ENCODE peak calls at places on chromosomes 2 and 18, in five cellular contexts. One of them, this sample, is unnamed.

GRCh38 chr2:174325932-174326879 is 8.5 kb upstream of the SP9 start:
- DNase-seq in transverse colon: peak
- DNase-seq in tibial artery: no peak
- DNase-seq in lower leg skin: peak
- DNase-seq in AG04450: no peak
- DNase-seq in this sample: peak

GRCh38 chr2:23589739-23590138 is 204.8 kb downstream of the KLHL29 start:
- DNase-seq in lower leg skin: no peak
- DNase-seq in tibial artery: no peak
- DNase-seq in AG04450: no peak
- DNase-seq in transverse colon: no peak
- DNase-seq in this sample: no peak

GRCh38 chr18:3246636-3247242 is 862 bp upstream of the MYL12A start:
- DNase-seq in AG04450: no peak
- DNase-seq in lower leg skin: peak
- DNase-seq in transverse colon: peak
- DNase-seq in tibial artery: peak
- DNase-seq in this sample: no peak

GRCh38 chr2:223669453-223670225 is 67.5 kb upstream of the SCG2 start:
- DNase-seq in transverse colon: no peak
- DNase-seq in lower leg skin: no peak
- DNase-seq in tibial artery: no peak
- DNase-seq in AG04450: no peak
- DNase-seq in this sample: no peak

GRCh38 chr2:223641062-223641461 is 38.9 kb upstream of the SCG2 start:
- DNase-seq in transverse colon: no peak
- DNase-seq in lower leg skin: no peak
- DNase-seq in AG04450: peak
- DNase-seq in tibial artery: no peak
- DNase-seq in this sample: no peak

GRCh38 chr2:175233135-175233719 is 51.7 kb upstream of the ATP5MC3 start:
- DNase-seq in lower leg skin: no peak
- DNase-seq in AG04450: peak
- DNase-seq in tibial artery: no peak
- DNase-seq in transverse colon: no peak
- DNase-seq in this sample: no peak

GRCh38 chr2:98359986-98360385 is 13.7 kb downstream of the CNGA3 start:
- DNase-seq in tibial artery: no peak
- DNase-seq in lower leg skin: no peak
- DNase-seq in AG04450: no peak
- DNase-seq in transverse colon: no peak
- DNase-seq in this sample: no peak

GRCh38 chr2:215660687-215661086 is 224.8 kb upstream of the FN1 start:
- DNase-seq in tibial artery: no peak
- DNase-seq in transverse colon: no peak
- DNase-seq in lower leg skin: no peak
- DNase-seq in AG04450: peak
- DNase-seq in this sample: no peak

GRCh38 chr2:236136483-236136882 is 31.7 kb downstream of the GBX2 start:
- DNase-seq in lower leg skin: peak
- DNase-seq in tibial artery: no peak
- DNase-seq in AG04450: no peak
- DNase-seq in transverse colon: no peak
- DNase-seq in this sample: no peak

GRCh38 chr2:45134726-45135125 is 125.5 kb upstream of the SIX2 start:
- DNase-seq in lower leg skin: no peak
- DNase-seq in transverse colon: no peak
- DNase-seq in AG04450: no peak
- DNase-seq in tibial artery: peak
- DNase-seq in this sample: no peak

GRCh38 chr2:238938460-238939055 is 90.7 kb downstream of the TWIST2 start:
- DNase-seq in tibial artery: peak
- DNase-seq in transverse colon: peak
- DNase-seq in AG04450: peak
- DNase-seq in lower leg skin: peak
- DNase-seq in this sample: peak

GRCh38 chr2:64839844-64840243 is 149.4 kb upstream of the SLC1A4 start:
- DNase-seq in AG04450: no peak
- DNase-seq in transverse colon: peak
- DNase-seq in tibial artery: no peak
- DNase-seq in lower leg skin: no peak
- DNase-seq in this sample: no peak

GRCh38 chr2:122491011-122491410 is 735.6 kb downstream of the TSN start:
- DNase-seq in transverse colon: no peak
- DNase-seq in AG04450: no peak
- DNase-seq in lower leg skin: no peak
- DNase-seq in tibial artery: no peak
- DNase-seq in this sample: no peak

GRCh38 chr2:232505805-232506360 is 14.3 kb upstream of the PRSS56 start:
- DNase-seq in tibial artery: no peak
- DNase-seq in lower leg skin: no peak
- DNase-seq in transverse colon: no peak
- DNase-seq in AG04450: no peak
- DNase-seq in this sample: no peak

GRCh38 chr2:224372624-224373023 is 29.3 kb downstream of the FAM124B start:
- DNase-seq in tibial artery: no peak
- DNase-seq in transverse colon: no peak
- DNase-seq in lower leg skin: no peak
- DNase-seq in AG04450: no peak
- DNase-seq in this sample: no peak

GRCh38 chr2:64831134-64831976 is 157.8 kb upstream of the SLC1A4 start:
- DNase-seq in tibial artery: peak
- DNase-seq in transverse colon: peak
- DNase-seq in lower leg skin: peak
- DNase-seq in AG04450: peak
- DNase-seq in this sample: peak

GRCh38 chr2:213524164-213524563 is 239.9 kb downstream of the SPAG16 start:
- DNase-seq in lower leg skin: no peak
- DNase-seq in AG04450: no peak
- DNase-seq in transverse colon: no peak
- DNase-seq in tibial artery: no peak
- DNase-seq in this sample: no peak

GRCh38 chr2:95016616-95017307 is 8.7 kb upstream of the MAL start:
- DNase-seq in AG04450: no peak
- DNase-seq in tibial artery: no peak
- DNase-seq in transverse colon: no peak
- DNase-seq in lower leg skin: no peak
- DNase-seq in this sample: no peak

GRCh38 chr2:28034696-28035095 is 144.2 kb downstream of the BABAM2 start:
- DNase-seq in AG04450: no peak
- DNase-seq in transverse colon: no peak
- DNase-seq in tibial artery: no peak
- DNase-seq in lower leg skin: no peak
- DNase-seq in this sample: no peak

GRCh38 chr2:208935531-208935930 is 488.3 kb upstream of the MAP2 start:
- DNase-seq in lower leg skin: no peak
- DNase-seq in AG04450: no peak
- DNase-seq in tibial artery: no peak
- DNase-seq in transverse colon: no peak
- DNase-seq in this sample: no peak

GRCh38 chr2:225995788-225996476 is 596.4 kb downstream of the NYAP2 start:
- DNase-seq in AG04450: no peak
- DNase-seq in transverse colon: no peak
- DNase-seq in tibial artery: no peak
- DNase-seq in lower leg skin: no peak
- DNase-seq in this sample: no peak

GRCh38 chr2:943461-943797 is 7.2 kb upstream of the SNTG2 start:
- DNase-seq in lower leg skin: peak
- DNase-seq in tibial artery: no peak
- DNase-seq in transverse colon: no peak
- DNase-seq in AG04450: no peak
- DNase-seq in this sample: no peak

GRCh38 chr18:46051731-46052461 is 20.2 kb downstream of the PSTPIP2 start:
- DNase-seq in lower leg skin: peak
- DNase-seq in tibial artery: no peak
- DNase-seq in transverse colon: no peak
- DNase-seq in AG04450: no peak
- DNase-seq in this sample: no peak

GRCh38 chr2:224366269-224366668 is 35.6 kb downstream of the FAM124B start:
- DNase-seq in lower leg skin: no peak
- DNase-seq in tibial artery: no peak
- DNase-seq in transverse colon: no peak
- DNase-seq in AG04450: no peak
- DNase-seq in this sample: no peak

GRCh38 chr18:12258719-12259705 is 4.9 kb downstream of the CIDEA start:
- DNase-seq in transverse colon: no peak
- DNase-seq in lower leg skin: no peak
- DNase-seq in tibial artery: no peak
- DNase-seq in AG04450: no peak
- DNase-seq in this sample: no peak

GRCh38 chr18:59957957-59958356 is 58.2 kb downstream of the PMAIP1 start:
- DNase-seq in lower leg skin: no peak
- DNase-seq in AG04450: peak
- DNase-seq in transverse colon: peak
- DNase-seq in tibial artery: no peak
- DNase-seq in this sample: no peak

GRCh38 chr2:234444242-234444641 is 52.6 kb downstream of the ARL4C start:
- DNase-seq in AG04450: no peak
- DNase-seq in tibial artery: no peak
- DNase-seq in transverse colon: no peak
- DNase-seq in lower leg skin: no peak
- DNase-seq in this sample: no peak

GRCh38 chr2:44954902-44955592 is 13.5 kb downstream of the SIX3 start:
- DNase-seq in lower leg skin: no peak
- DNase-seq in tibial artery: no peak
- DNase-seq in transverse colon: no peak
- DNase-seq in AG04450: no peak
- DNase-seq in this sample: no peak

GRCh38 chr2:196176142-196176738 is 4.9 kb upstream of the STK17B start:
- DNase-seq in lower leg skin: no peak
- DNase-seq in AG04450: no peak
- DNase-seq in tibial artery: no peak
- DNase-seq in transverse colon: peak
- DNase-seq in this sample: no peak

GRCh38 chr2:30664761-30665358 is 142.4 kb downstream of the CAPN13 start:
- DNase-seq in lower leg skin: no peak
- DNase-seq in AG04450: peak
- DNase-seq in transverse colon: no peak
- DNase-seq in tibial artery: no peak
- DNase-seq in this sample: no peak
- TF ChIP-seq CTCF in lower leg skin: no peak
- TF ChIP-seq CTCF in AG04450: no peak
- TF ChIP-seq CTCF in transverse colon: no peak
- TF ChIP-seq CTCF in tibial artery: no peak
- TF ChIP-seq CTCF in this sample: no peak

GRCh38 chr18:47883771-47884413 is 46.6 kb downstream of the SMAD2 start:
- DNase-seq in tibial artery: no peak
- DNase-seq in AG04450: no peak
- DNase-seq in lower leg skin: no peak
- DNase-seq in transverse colon: no peak
- DNase-seq in this sample: no peak
- TF ChIP-seq CTCF in tibial artery: no peak
- TF ChIP-seq CTCF in AG04450: no peak
- TF ChIP-seq CTCF in lower leg skin: no peak
- TF ChIP-seq CTCF in transverse colon: no peak
- TF ChIP-seq CTCF in this sample: no peak

GRCh38 chr2:158460632-158461297 is 4.0 kb downstream of the PKP4 start:
- DNase-seq in lower leg skin: no peak
- DNase-seq in tibial artery: no peak
- DNase-seq in transverse colon: no peak
- DNase-seq in AG04450: no peak
- DNase-seq in this sample: no peak
- TF ChIP-seq CTCF in lower leg skin: no peak
- TF ChIP-seq CTCF in tibial artery: no peak
- TF ChIP-seq CTCF in transverse colon: no peak
- TF ChIP-seq CTCF in AG04450: peak
- TF ChIP-seq CTCF in this sample: no peak

GRCh38 chr2:231395188-231396057 is at the start of gene B3GNT7:
- DNase-seq in lower leg skin: no peak
- DNase-seq in tibial artery: no peak
- DNase-seq in transverse colon: peak
- DNase-seq in AG04450: no peak
- DNase-seq in this sample: no peak

GRCh38 chr2:231393149-231394131 is 2.1 kb upstream of the B3GNT7 start:
- DNase-seq in transverse colon: no peak
- DNase-seq in AG04450: no peak
- DNase-seq in lower leg skin: no peak
- DNase-seq in tibial artery: no peak
- DNase-seq in this sample: no peak

GRCh38 chr2:231396058-231396821 is 730 bp downstream of the B3GNT7 start:
- DNase-seq in AG04450: no peak
- DNase-seq in tibial artery: no peak
- DNase-seq in transverse colon: no peak
- DNase-seq in lower leg skin: no peak
- DNase-seq in this sample: no peak

GRCh38 chr2:231392431-231393148 is 2.9 kb upstream of the B3GNT7 start:
- DNase-seq in AG04450: no peak
- DNase-seq in lower leg skin: no peak
- DNase-seq in transverse colon: no peak
- DNase-seq in tibial artery: no peak
- DNase-seq in this sample: no peak

DNA sequence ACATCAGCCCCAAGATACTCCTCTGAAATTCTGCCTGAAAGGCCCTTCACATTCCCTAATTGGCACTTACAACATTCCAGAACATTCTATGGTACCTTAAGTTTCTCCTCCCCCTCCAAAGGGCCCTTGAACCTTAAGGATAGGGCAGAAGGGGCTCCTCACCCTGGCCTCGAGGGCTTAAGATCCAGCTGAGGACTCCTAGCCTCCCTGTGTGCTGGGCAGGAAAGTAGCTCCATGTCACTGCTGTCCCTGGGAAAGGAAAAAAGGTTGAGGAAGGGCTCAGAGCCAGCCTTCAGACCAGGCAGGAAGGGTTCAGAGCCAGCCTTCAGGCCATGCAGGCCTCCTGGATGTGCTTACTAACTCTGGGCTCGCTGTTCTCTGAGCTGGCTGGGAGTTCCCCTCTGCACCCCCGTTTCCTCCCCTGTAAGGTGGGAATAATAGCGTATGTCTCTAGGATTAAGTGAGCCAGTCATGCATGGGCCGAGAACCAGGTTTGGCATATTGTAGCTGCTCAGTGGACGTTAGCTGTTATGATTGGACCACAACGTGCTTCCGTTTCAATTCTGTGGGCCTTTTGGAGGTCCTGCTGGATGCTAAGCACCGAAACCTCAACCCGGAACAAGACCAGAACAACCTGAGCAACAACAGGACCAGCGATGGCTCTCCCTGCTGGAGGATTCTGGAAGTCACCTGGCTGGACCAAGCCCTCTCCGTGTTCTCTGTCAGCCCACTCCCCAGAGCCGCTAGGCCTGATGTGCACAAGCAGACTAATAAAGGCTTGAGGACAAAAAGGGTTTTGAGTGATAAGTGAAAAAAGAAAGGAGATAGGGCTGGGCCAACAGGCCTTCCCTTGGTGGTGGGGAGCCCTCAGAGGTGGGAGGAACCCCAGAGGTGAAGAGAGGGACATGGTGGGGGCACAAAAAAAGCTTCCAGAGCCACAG is 1.0 kb upstream of the B3GNT7 start:
- DNase-seq in tibial artery: no peak
- DNase-seq in AG04450: no peak
- DNase-seq in lower leg skin: no peak
- DNase-seq in transverse colon: no peak
- DNase-seq in this sample: no peak
- TF ChIP-seq CTCF in tibial artery: no peak
- TF ChIP-seq CTCF in AG04450: peak
- TF ChIP-seq CTCF in lower leg skin: no peak
- TF ChIP-seq CTCF in transverse colon: peak
- TF ChIP-seq CTCF in this sample: no peak

This sample was measured in suprapubic skin.